ENCODE peak calls at places on chromosomes 7 and 10, in five cellular contexts. V is LoVo; K is activated CD4-positive, alpha-beta T cell treated with anti-CD3 and anti-CD28 coated beads, Interleukin-2, amount 50 U/mL, for 1 hour; O is HCT116; W is NCI-H1105 treated with DMSO at 0.1 percent for 48 hours. M is an unnamed sample.

GRCh38 chr10:124903119-124903518 is 38.8 kb upstream of the ZRANB1 start:
- DNase-seq in K (no peak), W (no peak), O (no peak), V (no peak), M (no peak)

GRCh38 chr7:7568553-7568952 is 1.9 kb downstream of the MIOS start:
- DNase-seq in V (no peak), K (no peak), O (no peak), W (no peak), M (no peak)

GRCh38 chr7:18655969-18656761 is 160.6 kb downstream of the HDAC9 start:
- DNase-seq in W (no peak), V (no peak), K (no peak), O (no peak), M (no peak)

GRCh38 chr10:790821-791551 is 101.5 kb upstream of the DIP2C start:
- DNase-seq in W (no peak), K (no peak), V (no peak), O (no peak), M (no peak)

GRCh38 chr7:152553671-152554317 is 118.0 kb upstream of the KMT2C start:
- DNase-seq in O (no peak), V (no peak), W (no peak), K (no peak), M (no peak)

GRCh38 chr10:30368065-30368718 is 19.1 kb upstream of the MTPAP start:
- DNase-seq in K (no peak), O (no peak), V (no peak), W (no peak), M (no peak)

GRCh38 chr7:41170466-41170865 is 532.4 kb downstream of the INHBA start:
- DNase-seq in O (no peak), V (no peak), K (no peak), W (no peak), M (no peak)

GRCh38 chr7:116258734-116259133 is 48.4 kb downstream of the TES start:
- DNase-seq in O (peak), W (peak), K (peak), V (peak), M (peak)

GRCh38 chr7:74572301-74573090 is 85.0 kb upstream of the GTF2I start:
- DNase-seq in O (no peak), V (no peak), W (peak), K (no peak), M (no peak)

GRCh38 chr7:138756591-138757222 is 41.1 kb upstream of the TMEM213 start:
- DNase-seq in O (no peak), K (no peak), W (no peak), V (no peak), M (no peak)

GRCh38 chr7:153397459-153397858 is 637.9 kb downstream of the ACTR3B start:
- DNase-seq in W (no peak), K (no peak), O (no peak), V (no peak), M (no peak)

GRCh38 chr10:131134001-131134576 is 177.4 kb downstream of the TCERG1L start:
- DNase-seq in O (no peak), K (no peak), W (no peak), V (no peak), M (no peak)

GRCh38 chr7:69757990-69758430 is 159.7 kb downstream of the AUTS2 start:
- DNase-seq in W (no peak), K (no peak), V (no peak), O (no peak), M (no peak)

GRCh38 chr10:79354615-79355014 is 7.3 kb downstream of the PPIF start:
- DNase-seq in K (no peak), O (no peak), V (no peak), W (no peak), M (no peak)